ENCODE peak calls at places on chromosomes 1 and 21, in seven cellular contexts. One of them, this sample, is unnamed.

GRCh38 chr1:27388337-27389005 is 4.0 kb upstream of the GPR3 start:
- DNase-seq in activated CD8-positive, alpha-beta memory T cell treated with anti-CD3 and anti-CD28 coated beads, Interleukin-2, amount 50 U/mL, for 48 hours: peak
- DNase-seq in IMR-90: no peak
- DNase-seq in stimulated activated CD4-positive, alpha-beta T cell treated with anti-CD3 and anti-CD28 coated beads, Interleukin-2, amount 100 ng/mL, for 48 hours: peak
- DNase-seq in activated naive CD4-positive, alpha-beta T cell treated with anti-CD3 and anti-CD28 coated beads, Interleukin-2, amount 50 U/mL, for 16 hours: peak
- DNase-seq in activated T-helper 1 cell treated with anti-CD3 and anti-CD28 coated beads, Interleukin-12 subunit alpha, Interleukin-12 subunit beta, Interleukin-2, Interleukin-4 antibody, amounts not matched to agents 30 ng/mL and 10 ng/mL and 1 ng/mL, durations not matched to agents 14 hours and 24 hours and 36 hours: peak
- DNase-seq in T-helper 17 cell: peak
- DNase-seq in this sample: peak

GRCh38 chr21:24897883-24898282 is 709.4 kb downstream of the MRPL39 start:
- DNase-seq in IMR-90: no peak
- DNase-seq in stimulated activated CD4-positive, alpha-beta T cell treated with anti-CD3 and anti-CD28 coated beads, Interleukin-2, amount 100 ng/mL, for 48 hours: no peak
- DNase-seq in activated naive CD4-positive, alpha-beta T cell treated with anti-CD3 and anti-CD28 coated beads, Interleukin-2, amount 50 U/mL, for 16 hours: no peak
- DNase-seq in activated T-helper 1 cell treated with anti-CD3 and anti-CD28 coated beads, Interleukin-12 subunit alpha, Interleukin-12 subunit beta, Interleukin-2, Interleukin-4 antibody, amounts not matched to agents 30 ng/mL and 10 ng/mL and 1 ng/mL, durations not matched to agents 14 hours and 24 hours and 36 hours: no peak
- DNase-seq in activated CD8-positive, alpha-beta memory T cell treated with anti-CD3 and anti-CD28 coated beads, Interleukin-2, amount 50 U/mL, for 48 hours: no peak
- DNase-seq in T-helper 17 cell: no peak
- DNase-seq in this sample: no peak

GRCh38 chr1:212207822-212208520 is 77.2 kb upstream of the PPP2R5A start:
- DNase-seq in stimulated activated CD4-positive, alpha-beta T cell treated with anti-CD3 and anti-CD28 coated beads, Interleukin-2, amount 100 ng/mL, for 48 hours: no peak
- DNase-seq in activated CD8-positive, alpha-beta memory T cell treated with anti-CD3 and anti-CD28 coated beads, Interleukin-2, amount 50 U/mL, for 48 hours: no peak
- DNase-seq in T-helper 17 cell: no peak
- DNase-seq in activated T-helper 1 cell treated with anti-CD3 and anti-CD28 coated beads, Interleukin-12 subunit alpha, Interleukin-12 subunit beta, Interleukin-2, Interleukin-4 antibody, amounts not matched to agents 30 ng/mL and 10 ng/mL and 1 ng/mL, durations not matched to agents 14 hours and 24 hours and 36 hours: no peak
- DNase-seq in activated naive CD4-positive, alpha-beta T cell treated with anti-CD3 and anti-CD28 coated beads, Interleukin-2, amount 50 U/mL, for 16 hours: no peak
- DNase-seq in IMR-90: no peak
- DNase-seq in this sample: no peak

GRCh38 chr1:109240158-109241152 is 8.9 kb upstream of the CELSR2 start:
- DNase-seq in T-helper 17 cell: no peak
- DNase-seq in activated T-helper 1 cell treated with anti-CD3 and anti-CD28 coated beads, Interleukin-12 subunit alpha, Interleukin-12 subunit beta, Interleukin-2, Interleukin-4 antibody, amounts not matched to agents 30 ng/mL and 10 ng/mL and 1 ng/mL, durations not matched to agents 14 hours and 24 hours and 36 hours: no peak
- DNase-seq in IMR-90: peak
- DNase-seq in stimulated activated CD4-positive, alpha-beta T cell treated with anti-CD3 and anti-CD28 coated beads, Interleukin-2, amount 100 ng/mL, for 48 hours: no peak
- DNase-seq in activated CD8-positive, alpha-beta memory T cell treated with anti-CD3 and anti-CD28 coated beads, Interleukin-2, amount 50 U/mL, for 48 hours: no peak
- DNase-seq in activated naive CD4-positive, alpha-beta T cell treated with anti-CD3 and anti-CD28 coated beads, Interleukin-2, amount 50 U/mL, for 16 hours: no peak
- DNase-seq in this sample: peak

GRCh38 chr1:210373628-210373877 is 44.9 kb downstream of the HHAT start:
- DNase-seq in activated naive CD4-positive, alpha-beta T cell treated with anti-CD3 and anti-CD28 coated beads, Interleukin-2, amount 50 U/mL, for 16 hours: no peak
- DNase-seq in T-helper 17 cell: no peak
- DNase-seq in activated T-helper 1 cell treated with anti-CD3 and anti-CD28 coated beads, Interleukin-12 subunit alpha, Interleukin-12 subunit beta, Interleukin-2, Interleukin-4 antibody, amounts not matched to agents 30 ng/mL and 10 ng/mL and 1 ng/mL, durations not matched to agents 14 hours and 24 hours and 36 hours: no peak
- DNase-seq in stimulated activated CD4-positive, alpha-beta T cell treated with anti-CD3 and anti-CD28 coated beads, Interleukin-2, amount 100 ng/mL, for 48 hours: no peak
- DNase-seq in IMR-90: no peak
- DNase-seq in activated CD8-positive, alpha-beta memory T cell treated with anti-CD3 and anti-CD28 coated beads, Interleukin-2, amount 50 U/mL, for 48 hours: no peak
- DNase-seq in this sample: no peak

GRCh38 chr1:55955237-55955636 is 624.1 kb downstream of the PLPP3 start:
- DNase-seq in IMR-90: peak
- DNase-seq in activated T-helper 1 cell treated with anti-CD3 and anti-CD28 coated beads, Interleukin-12 subunit alpha, Interleukin-12 subunit beta, Interleukin-2, Interleukin-4 antibody, amounts not matched to agents 30 ng/mL and 10 ng/mL and 1 ng/mL, durations not matched to agents 14 hours and 24 hours and 36 hours: no peak
- DNase-seq in activated naive CD4-positive, alpha-beta T cell treated with anti-CD3 and anti-CD28 coated beads, Interleukin-2, amount 50 U/mL, for 16 hours: no peak
- DNase-seq in stimulated activated CD4-positive, alpha-beta T cell treated with anti-CD3 and anti-CD28 coated beads, Interleukin-2, amount 100 ng/mL, for 48 hours: no peak
- DNase-seq in activated CD8-positive, alpha-beta memory T cell treated with anti-CD3 and anti-CD28 coated beads, Interleukin-2, amount 50 U/mL, for 48 hours: no peak
- DNase-seq in T-helper 17 cell: no peak
- DNase-seq in this sample: peak

GRCh38 chr1:35810096-35810860 is 2.5 kb downstream of the AGO4 start:
- DNase-seq in T-helper 17 cell: no peak
- DNase-seq in activated naive CD4-positive, alpha-beta T cell treated with anti-CD3 and anti-CD28 coated beads, Interleukin-2, amount 50 U/mL, for 16 hours: no peak
- DNase-seq in IMR-90: peak
- DNase-seq in activated T-helper 1 cell treated with anti-CD3 and anti-CD28 coated beads, Interleukin-12 subunit alpha, Interleukin-12 subunit beta, Interleukin-2, Interleukin-4 antibody, amounts not matched to agents 30 ng/mL and 10 ng/mL and 1 ng/mL, durations not matched to agents 14 hours and 24 hours and 36 hours: no peak
- DNase-seq in activated CD8-positive, alpha-beta memory T cell treated with anti-CD3 and anti-CD28 coated beads, Interleukin-2, amount 50 U/mL, for 48 hours: no peak
- DNase-seq in stimulated activated CD4-positive, alpha-beta T cell treated with anti-CD3 and anti-CD28 coated beads, Interleukin-2, amount 100 ng/mL, for 48 hours: no peak
- DNase-seq in this sample: peak

GRCh38 chr1:2800664-2801045 is 838 bp downstream of the TTC34 start:
- DNase-seq in activated CD8-positive, alpha-beta memory T cell treated with anti-CD3 and anti-CD28 coated beads, Interleukin-2, amount 50 U/mL, for 48 hours: no peak
- DNase-seq in activated T-helper 1 cell treated with anti-CD3 and anti-CD28 coated beads, Interleukin-12 subunit alpha, Interleukin-12 subunit beta, Interleukin-2, Interleukin-4 antibody, amounts not matched to agents 30 ng/mL and 10 ng/mL and 1 ng/mL, durations not matched to agents 14 hours and 24 hours and 36 hours: no peak
- DNase-seq in stimulated activated CD4-positive, alpha-beta T cell treated with anti-CD3 and anti-CD28 coated beads, Interleukin-2, amount 100 ng/mL, for 48 hours: no peak
- DNase-seq in activated naive CD4-positive, alpha-beta T cell treated with anti-CD3 and anti-CD28 coated beads, Interleukin-2, amount 50 U/mL, for 16 hours: no peak
- DNase-seq in T-helper 17 cell: peak
- DNase-seq in IMR-90: no peak
- DNase-seq in this sample: no peak